ENCODE peak calls at places on chromosomes 2 and 18, in five cellular contexts. One of them, this sample, is unnamed.
A peak's percentile ranks its signal among the peaks of the same experiment; 100 is the strongest.

GRCh38 chr18:12998332-12999060 is 7.3 kb downstream of the CEP192 start:
- DNase-seq in HCT116: no peak
- DNase-seq in HepG2: no peak
- DNase-seq in H1: no peak
- DNase-seq in K562: no peak
- DNase-seq in this sample: no peak

GRCh38 chr18:35582310-35582682 is 756 bp downstream of the GALNT1 start:
- DNase-seq in HCT116: no peak
- DNase-seq in HepG2: no peak
- DNase-seq in H1: no peak
- DNase-seq in K562: no peak
- DNase-seq in this sample: no peak

GRCh38 chr2:1588994-1589611 is 155.2 kb downstream of the PXDN start:
- DNase-seq in HCT116: no peak
- DNase-seq in HepG2: no peak
- DNase-seq in H1: no peak
- DNase-seq in K562: no peak
- DNase-seq in this sample: no peak

GRCh38 chr18:37453754-37454153 is 111.8 kb downstream of the CELF4 start:
- DNase-seq in HCT116: no peak
- DNase-seq in HepG2: no peak
- DNase-seq in H1: no peak
- DNase-seq in K562: no peak
- DNase-seq in this sample: no peak

GRCh38 chr2:235727186-235727585 is 233.3 kb downstream of the AGAP1 start:
- DNase-seq in HCT116: no peak
- DNase-seq in HepG2: no peak
- DNase-seq in H1: no peak
- DNase-seq in K562: no peak
- DNase-seq in this sample: no peak

GRCh38 chr2:169507698-169508097 is 1.8 kb upstream of the KLHL41 start:
- DNase-seq in HCT116: no peak
- DNase-seq in HepG2: peak; percentile 58
- DNase-seq in H1: no peak
- DNase-seq in K562: no peak
- DNase-seq in this sample: no peak

GRCh38 chr18:35158728-35159443 is 81.9 kb upstream of the ZNF397 start:
- DNase-seq in HCT116: no peak
- DNase-seq in HepG2: no peak
- DNase-seq in H1: no peak
- DNase-seq in K562: no peak
- DNase-seq in this sample: no peak

GRCh38 chr2:127951031-127951430 is 65.3 kb upstream of the AMMECR1L start:
- DNase-seq in HCT116: no peak
- DNase-seq in HepG2: no peak
- DNase-seq in H1: no peak
- DNase-seq in K562: no peak
- DNase-seq in this sample: no peak

GRCh38 chr2:10878268-10878915 is 33.3 kb upstream of the KCNF1 start:
- DNase-seq in HCT116: no peak
- DNase-seq in HepG2: no peak
- DNase-seq in H1: no peak
- DNase-seq in K562: no peak
- DNase-seq in this sample: no peak

GRCh38 chr18:58015045-58015444 is 29.0 kb upstream of the NEDD4L start:
- DNase-seq in HCT116: no peak
- DNase-seq in HepG2: no peak
- DNase-seq in H1: no peak
- DNase-seq in K562: no peak
- DNase-seq in this sample: no peak

GRCh38 chr18:61544178-61544577 is 210.9 kb downstream of the CDH20 start:
- DNase-seq in HCT116: no peak
- DNase-seq in HepG2: no peak
- DNase-seq in H1: no peak
- DNase-seq in K562: no peak
- DNase-seq in this sample: no peak

GRCh38 chr18:8503287-8503686 is 106.0 kb upstream of the RAB12 start:
- DNase-seq in HCT116: no peak
- DNase-seq in HepG2: no peak
- DNase-seq in H1: no peak
- DNase-seq in K562: no peak
- DNase-seq in this sample: no peak

GRCh38 chr2:46836295-46837111 is 79.1 kb downstream of the MCFD2 start:
- DNase-seq in HCT116: no peak
- DNase-seq in HepG2: no peak
- DNase-seq in H1: no peak
- DNase-seq in K562: no peak
- DNase-seq in this sample: no peak

GRCh38 chr2:12948231-12948962 is 231.7 kb downstream of the TRIB2 start:
- DNase-seq in HCT116: no peak
- DNase-seq in HepG2: no peak
- DNase-seq in H1: no peak
- DNase-seq in K562: no peak
- DNase-seq in this sample: no peak

DNA sequence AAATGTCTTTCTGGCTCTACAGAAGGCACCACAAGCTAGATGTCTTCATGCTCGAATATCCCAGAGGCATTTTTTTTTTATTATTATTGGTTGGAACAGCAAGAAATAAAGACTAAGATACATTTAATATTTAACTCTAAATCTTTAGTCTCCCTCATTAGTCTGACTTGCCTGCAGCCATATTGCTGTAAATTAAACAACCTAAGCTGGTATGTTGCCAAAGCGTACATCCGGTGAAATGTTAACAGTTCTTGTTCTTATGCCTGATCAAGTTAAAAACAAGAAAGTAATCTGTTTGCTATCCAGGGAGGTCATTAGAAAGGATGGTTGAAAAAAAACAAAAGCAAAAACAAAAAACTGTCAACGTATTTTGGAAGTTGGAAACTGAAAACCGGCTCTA is 125.9 kb upstream of the NABP1 start:
- DNase-seq in HCT116: no peak
- DNase-seq in HepG2: no peak
- DNase-seq in H1: no peak
- DNase-seq in K562: no peak
- DNase-seq in this sample: no peak
- TF ChIP-seq ZNF274 in HCT116: no peak
- TF ChIP-seq ZNF274 in HepG2: no peak
- TF ChIP-seq ZNF274 in H1: no peak
- TF ChIP-seq ZNF274 in K562: no peak
- TF ChIP-seq ZNF274 in this sample: no peak

GRCh38 chr18:77167276-77167675 is 34.7 kb upstream of the MBP start:
- DNase-seq in HCT116: no peak
- DNase-seq in HepG2: no peak
- DNase-seq in H1: no peak
- DNase-seq in K562: no peak
- DNase-seq in this sample: no peak

GRCh38 chr18:77168666-77169358 is 36.2 kb upstream of the MBP start:
- DNase-seq in HCT116: no peak
- DNase-seq in HepG2: no peak
- DNase-seq in H1: no peak
- DNase-seq in K562: no peak
- DNase-seq in this sample: no peak

GRCh38 chr18:77164762-77165485 is 32.3 kb upstream of the MBP start:
- DNase-seq in HCT116: no peak
- DNase-seq in HepG2: no peak
- DNase-seq in H1: no peak
- DNase-seq in K562: no peak
- DNase-seq in this sample: no peak

GRCh38 chr18:77165489-77166415 is 33.2 kb upstream of the MBP start:
- DNase-seq in HCT116: no peak
- DNase-seq in HepG2: no peak
- DNase-seq in H1: no peak
- DNase-seq in K562: no peak
- DNase-seq in this sample: no peak

GRCh38 chr18:77166523-77166922 is 33.9 kb upstream of the MBP start:
- DNase-seq in HCT116: no peak
- DNase-seq in HepG2: no peak
- DNase-seq in H1: no peak
- DNase-seq in K562: no peak
- DNase-seq in this sample: no peak
- H3K9ac ChIP-seq in HCT116: no peak overlapping the region
- H3K9ac ChIP-seq in HepG2: no peak overlapping the region
- H3K9ac ChIP-seq in H1: no peak overlapping the region
- H3K9ac ChIP-seq in K562: no peak overlapping the region
- H3K9ac ChIP-seq in this sample: no peak overlapping the region

GRCh38 chr2:100731535-100731981 is 88.4 kb upstream of the NPAS2 start:
- DNase-seq in HCT116: no peak
- DNase-seq in HepG2: no peak
- DNase-seq in H1: no peak
- DNase-seq in K562: no peak
- DNase-seq in this sample: no peak
- TF ChIP-seq ZNF274 in HCT116: no peak
- TF ChIP-seq ZNF274 in HepG2: no peak
- TF ChIP-seq ZNF274 in H1: no peak
- TF ChIP-seq ZNF274 in K562: no peak
- TF ChIP-seq ZNF274 in this sample: no peak

DNA sequence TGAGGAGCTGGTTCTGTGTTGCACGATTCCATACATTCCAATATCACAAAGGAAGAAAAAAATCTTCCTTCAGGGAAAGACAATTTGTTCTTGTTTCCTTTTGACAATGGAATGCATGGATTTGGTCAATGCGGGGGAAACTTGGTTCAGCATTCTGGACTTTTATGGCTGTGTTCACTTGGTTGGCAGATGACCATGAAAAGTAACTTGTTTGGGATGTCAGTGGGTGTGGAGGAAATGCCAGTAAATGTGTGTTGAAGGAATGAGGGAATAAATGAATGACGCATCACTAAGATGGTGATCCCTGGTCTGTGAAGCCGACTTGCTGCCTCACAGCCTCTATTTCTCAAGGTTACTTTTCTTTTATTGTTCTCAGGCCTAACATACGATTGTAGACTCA is 53.7 kb downstream of the THUMPD2 start:
- DNase-seq in HCT116: no peak
- DNase-seq in HepG2: no peak
- DNase-seq in H1: no peak
- DNase-seq in K562: no peak
- DNase-seq in this sample: no peak
- H3K9ac ChIP-seq in HCT116: no peak overlapping the region
- H3K9ac ChIP-seq in HepG2: no peak overlapping the region
- H3K9ac ChIP-seq in H1: no peak overlapping the region
- H3K9ac ChIP-seq in K562: no peak overlapping the region
- H3K9ac ChIP-seq in this sample: no peak overlapping the region

GRCh38 chr2:217517402-217517801 is 485.4 kb downstream of the TNS1 start:
- DNase-seq in HCT116: no peak
- DNase-seq in HepG2: no peak
- DNase-seq in H1: no peak
- DNase-seq in K562: no peak
- DNase-seq in this sample: no peak
- TF ChIP-seq ZNF274 in HCT116: no peak
- TF ChIP-seq ZNF274 in HepG2: no peak
- TF ChIP-seq ZNF274 in H1: no peak
- TF ChIP-seq ZNF274 in K562: no peak
- TF ChIP-seq ZNF274 in this sample: no peak

GRCh38 chr2:122100371-122101150 is 345.1 kb downstream of the TSN start:
- DNase-seq in HCT116: no peak
- DNase-seq in HepG2: no peak
- DNase-seq in H1: peak; percentile 21
- DNase-seq in K562: no peak
- DNase-seq in this sample: peak; percentile 74
- H3K9ac ChIP-seq in HCT116: no peak overlapping the region
- H3K9ac ChIP-seq in HepG2: no peak overlapping the region
- H3K9ac ChIP-seq in H1: no peak overlapping the region
- H3K9ac ChIP-seq in K562: no peak overlapping the region
- H3K9ac ChIP-seq in this sample: no peak overlapping the region

GRCh38 chr2:20626698-20627471 is 24.0 kb downstream of the HS1BP3 start:
- DNase-seq in HCT116: no peak
- DNase-seq in HepG2: no peak
- DNase-seq in H1: no peak
- DNase-seq in K562: no peak
- DNase-seq in this sample: no peak
- TF ChIP-seq ZNF274 in HCT116: no peak
- TF ChIP-seq ZNF274 in HepG2: no peak
- TF ChIP-seq ZNF274 in H1: no peak
- TF ChIP-seq ZNF274 in K562: no peak
- TF ChIP-seq ZNF274 in this sample: no peak

DNA sequence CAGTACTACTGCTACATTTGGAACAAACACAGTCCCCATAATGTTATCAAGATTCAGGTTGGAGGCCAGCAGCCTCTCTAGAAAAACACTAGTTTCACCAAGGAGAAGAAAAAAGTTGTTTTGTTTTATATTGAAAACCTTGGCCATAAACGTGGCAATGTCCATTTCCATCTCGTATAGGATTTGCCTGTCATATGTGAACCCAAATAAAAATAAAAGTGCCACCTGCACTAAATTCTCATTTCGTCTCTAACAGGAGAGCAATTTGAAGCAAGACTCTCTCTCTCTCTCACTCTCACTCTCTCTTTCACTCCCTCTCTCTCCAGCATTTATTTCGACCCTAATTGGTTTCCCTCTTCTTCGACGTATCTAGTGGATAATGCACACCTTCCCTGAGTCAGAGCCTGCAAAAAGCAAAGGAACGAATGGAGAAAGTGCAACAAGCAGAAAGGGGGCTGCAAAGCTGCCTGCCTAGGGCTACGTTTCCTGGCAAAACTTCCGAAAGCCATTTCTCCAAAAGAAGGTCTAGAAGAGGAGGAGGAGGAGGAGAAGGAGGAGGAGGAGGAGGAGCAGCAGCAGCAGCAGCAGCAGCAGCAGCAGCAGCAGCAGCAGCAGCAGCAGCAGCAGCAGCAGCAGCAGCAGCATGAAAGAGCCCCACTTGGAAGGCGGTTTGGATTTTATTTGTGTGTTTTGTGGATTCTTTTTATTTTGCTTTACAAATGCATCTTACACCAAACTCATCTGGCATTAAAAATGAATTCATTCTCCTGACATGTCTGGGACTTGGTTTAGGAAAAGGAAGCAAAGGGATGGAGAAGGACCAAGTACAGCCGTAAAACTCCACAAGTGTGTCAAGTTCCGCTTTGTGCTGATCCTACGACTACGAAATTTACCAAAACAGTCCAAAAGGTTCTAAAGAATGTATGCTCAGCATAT is 2.1 kb downstream of the TCF4 start:
- DNase-seq in HCT116: no peak
- DNase-seq in HepG2: no peak
- DNase-seq in H1: no peak
- DNase-seq in K562: no peak
- DNase-seq in this sample: no peak
- H3K9ac ChIP-seq in HCT116: no peak overlapping the region
- H3K9ac ChIP-seq in HepG2: no peak overlapping the region
- H3K9ac ChIP-seq in H1: no peak overlapping the region
- H3K9ac ChIP-seq in K562: peak overlapping the region; percentile 10
- H3K9ac ChIP-seq in this sample: peak overlapping the region; percentile 42

GRCh38 chr2:8566155-8566670 is 115.6 kb upstream of the ID2 start:
- DNase-seq in HCT116: no peak
- DNase-seq in HepG2: no peak
- DNase-seq in H1: no peak
- DNase-seq in K562: no peak
- DNase-seq in this sample: no peak

GRCh38 chr2:8567469-8568108 is 114.3 kb upstream of the ID2 start:
- DNase-seq in HCT116: no peak
- DNase-seq in HepG2: no peak
- DNase-seq in H1: no peak
- DNase-seq in K562: no peak
- DNase-seq in this sample: no peak

GRCh38 chr2:8565399-8566154 is 116.3 kb upstream of the ID2 start:
- DNase-seq in HCT116: no peak
- DNase-seq in HepG2: no peak
- DNase-seq in H1: no peak
- DNase-seq in K562: no peak
- DNase-seq in this sample: no peak

GRCh38 chr2:8568543-8569302 is 113.1 kb upstream of the ID2 start:
- DNase-seq in HCT116: no peak
- DNase-seq in HepG2: no peak
- DNase-seq in H1: no peak
- DNase-seq in K562: no peak
- DNase-seq in this sample: no peak

GRCh38 chr2:8566788-8567468 is 114.9 kb upstream of the ID2 start:
- DNase-seq in HCT116: no peak
- DNase-seq in HepG2: no peak
- DNase-seq in H1: no peak
- DNase-seq in K562: no peak
- DNase-seq in this sample: no peak
- TF ChIP-seq ZNF274 in HCT116: no peak
- TF ChIP-seq ZNF274 in HepG2: no peak
- TF ChIP-seq ZNF274 in H1: no peak
- TF ChIP-seq ZNF274 in K562: no peak
- TF ChIP-seq ZNF274 in this sample: no peak

This sample was measured in NT2/D1.